ENCODE peak calls at places on chromosomes 1 and 21, in five cellular contexts. M is activated gamma-delta T cell treated with anti-CD3 and anti-CD28 coated beads, Interleukin-2, amount 50 U/mL, for 16 hours; Y is RPMI8226; W is heart left ventricle; Z is amniotic stem cell. E is an unnamed sample.

GRCh38 chr21:43209575-43210453 is 41.0 kb downstream of the CRYAA start:
- DNase-seq in M (no peak), Y (no peak), W (peak; percentile 68), Z (no peak), E (no peak)

GRCh38 chr1:232806071-232806510 is 875 bp downstream of the MAP10 start:
- DNase-seq in M (no peak), Y (peak; percentile 32), W (no peak), Z (no peak), E (no peak)

GRCh38 chr1:156811171-156811570 is 5.5 kb downstream of the SH2D2A start:
- DNase-seq in M (no peak), Y (no peak), W (no peak), Z (no peak), E (no peak)

GRCh38 chr1:119594386-119594785 is 53.7 kb downstream of the ZNF697 start:
- DNase-seq in M (no peak), Y (no peak), W (no peak), Z (no peak), E (no peak)

GRCh38 chr1:153565529-153566374 is at the start of gene S100A2:
- DNase-seq in M (peak; percentile 21), Y (no peak), W (no peak), Z (peak; percentile 78), E (no peak)

GRCh38 chr1:176791911-176792310 is 328.9 kb downstream of the PAPPA2 start:
- DNase-seq in M (no peak), Y (no peak), W (no peak), Z (no peak), E (no peak)

GRCh38 chr21:28227881-28228623 is 764.6 kb downstream of the LTN1 start:
- DNase-seq in M (no peak), Y (no peak), W (no peak), Z (no peak), E (no peak)

GRCh38 chr1:58780586-58781452 is 3.0 kb downstream of the JUN start:
- DNase-seq in M (no peak), Y (no peak), W (no peak), Z (no peak), E (peak; percentile 51)

GRCh38 chr1:172671591-172671990 is 12.7 kb downstream of the FASLG start:
- DNase-seq in M (no peak), Y (no peak), W (no peak), Z (no peak), E (no peak)

GRCh38 chr1:26970810-26971209 is 10.5 kb upstream of the KDF1 start:
- DNase-seq in M (no peak), Y (no peak), W (no peak), Z (no peak), E (no peak)

GRCh38 chr1:59445040-59445439 is 148.1 kb downstream of the FGGY start:
- DNase-seq in M (no peak), Y (no peak), W (no peak), Z (no peak), E (no peak)

GRCh38 chr1:174445817-174446216 is 1.9 kb upstream of the GPR52 start:
- DNase-seq in M (no peak), Y (no peak), W (no peak), Z (no peak), E (no peak)

GRCh38 chr1:1796466-1796865 is 18.2 kb upstream of the NADK start:
- DNase-seq in M (no peak), Y (no peak), W (peak; percentile 30), Z (no peak), E (no peak)

GRCh38 chr1:52792002-52792401 is 50.6 kb upstream of the ZYG11A start:
- DNase-seq in M (no peak), Y (no peak), W (no peak), Z (no peak), E (no peak)

GRCh38 chr1:50305808-50306207 is 117.4 kb downstream of the DMRTA2 start:
- DNase-seq in M (no peak), Y (no peak), W (no peak), Z (no peak), E (no peak)

GRCh38 chr1:63912643-63913042 is 138.8 kb downstream of the ROR1 start:
- DNase-seq in M (no peak), Y (no peak), W (no peak), Z (no peak), E (no peak)

GRCh38 chr21:19244502-19245187 is 841.1 kb upstream of the TMPRSS15 start:
- DNase-seq in M (no peak), Y (no peak), W (no peak), Z (no peak), E (no peak)

GRCh38 chr1:207866471-207867135 is 44.3 kb downstream of the CD34 start:
- DNase-seq in M (no peak), Y (no peak), W (no peak), Z (no peak), E (no peak)

GRCh38 chr1:47738560-47739182 is 258.5 kb downstream of the TRABD2B start:
- DNase-seq in M (no peak), Y (peak; percentile 31), W (no peak), Z (no peak), E (no peak)

GRCh38 chr1:9714257-9714718 is 62.8 kb downstream of the PIK3CD start:
- DNase-seq in M (no peak), Y (peak; percentile 41), W (no peak), Z (no peak), E (no peak)

GRCh38 chr1:239997515-239998311 is 94.0 kb upstream of the FMN2 start:
- DNase-seq in M (no peak), Y (no peak), W (no peak), Z (no peak), E (no peak)

GRCh38 chr1:229384822-229385221 is 42.0 kb upstream of the CCSAP start:
- DNase-seq in M (no peak), Y (no peak), W (no peak), Z (no peak), E (no peak)

GRCh38 chr1:34370748-34371147 is 194.0 kb downstream of the C1orf94 start:
- DNase-seq in M (no peak), Y (no peak), W (no peak), Z (no peak), E (no peak)

GRCh38 chr1:219088778-219089557 is 84.7 kb upstream of the LYPLAL1 start:
- DNase-seq in M (no peak), Y (peak; percentile 8), W (peak; percentile 49), Z (peak; percentile 27), E (no peak)

GRCh38 chr1:225699336-225699735 is 46.4 kb upstream of the ENAH start:
- DNase-seq in M (no peak), Y (no peak), W (no peak), Z (no peak), E (no peak)